ENCODE peak calls at places on chromosomes 6 and 20, in six cellular contexts. L, A, H, V, J and W are unnamed samples. For H3K36me3, the result is how much of the 10 kb centered on the place peaks cover.

GRCh38 chr20:50110141-50111047 is 2.6 kb downstream of the UBE2V1 start:
- DNase-seq in L (peak), A (no peak), H (no peak), V (peak), J (no peak), W (peak)

GRCh38 chr20:18813483-18813882 is at the start of gene SCP2D1:
- DNase-seq in L (no peak), A (no peak), H (no peak), V (no peak), J (no peak), W (no peak)

GRCh38 chr6:138529510-138529909 is 30.2 kb upstream of the NHSL1 start:
- DNase-seq in L (no peak), A (no peak), H (no peak), V (no peak), J (no peak), W (no peak)

GRCh38 chr6:28225056-28225834 is at the start of gene ZSCAN9:
- DNase-seq in L (peak), A (peak), H (peak), V (peak), J (peak), W (peak)

GRCh38 chr6:26388014-26388413 is 5.1 kb downstream of the BTN2A2 start:
- DNase-seq in L (no peak), A (peak), H (no peak), V (no peak), J (no peak), W (no peak)

GRCh38 chr6:11354019-11354418 is 121.6 kb upstream of the NEDD9 start:
- DNase-seq in L (peak), A (no peak), H (no peak), V (peak), J (no peak), W (peak)

GRCh38 chr6:3296113-3296512 is 37.4 kb downstream of the PSMG4 start:
- DNase-seq in L (no peak), A (no peak), H (no peak), V (no peak), J (peak), W (no peak)

GRCh38 chr6:135897087-135897486 is 45.6 kb downstream of the PDE7B start:
- DNase-seq in L (no peak), A (no peak), H (no peak), V (no peak), J (no peak), W (no peak)

GRCh38 chr20:841568-842546 is 8.3 kb downstream of the FAM110A start:
- DNase-seq in L (no peak), A (peak), H (no peak), V (peak), J (peak), W (no peak)

GRCh38 chr6:113623124-113623523 is 234.0 kb upstream of the MARCKS start:
- DNase-seq in L (no peak), A (no peak), H (no peak), V (no peak), J (no peak), W (no peak)

GRCh38 chr6:34538581-34538980 is 17.5 kb downstream of the SPDEF start:
- DNase-seq in L (no peak), A (no peak), H (no peak), V (no peak), J (no peak), W (no peak)

GRCh38 chr20:9442858-9443257 is 71.5 kb upstream of the LAMP5 start:
- DNase-seq in L (peak), A (no peak), H (no peak), V (no peak), J (no peak), W (no peak)

GRCh38 chr6:46486186-46486585 is 5.1 kb downstream of the RCAN2 start:
- DNase-seq in L (no peak), A (no peak), H (no peak), V (no peak), J (no peak), W (no peak)

GRCh38 chr6:97630592-97630991 is 347.6 kb upstream of the MMS22L start:
- DNase-seq in L (peak), A (no peak), H (no peak), V (no peak), J (no peak), W (no peak)

GRCh38 chr6:162385980-162386379 is 341.6 kb downstream of the PRKN start:
- DNase-seq in L (peak), A (no peak), H (no peak), V (no peak), J (no peak), W (no peak)

GRCh38 chr20:62253398-62253797 is 15.1 kb downstream of the OSBPL2 start:
- DNase-seq in L (no peak), A (no peak), H (no peak), V (no peak), J (no peak), W (no peak)

GRCh38 chr6:34243131-34243771 is 5.6 kb downstream of the SMIM29 start:
- DNase-seq in L (peak), A (no peak), H (peak), V (no peak), J (no peak), W (peak)

GRCh38 chr6:90187437-90188049 is 109.1 kb downstream of the BACH2 start:
- DNase-seq in L (no peak), A (peak), H (no peak), V (no peak), J (no peak), W (no peak)

GRCh38 chr6:126102358-126102757 is 116.0 kb downstream of the TRMT11 start:
- DNase-seq in L (no peak), A (no peak), H (no peak), V (no peak), J (no peak), W (no peak)

GRCh38 chr6:84094050-84094435 is 60.5 kb downstream of the MRAP2 start:
- DNase-seq in L (peak), A (no peak), H (no peak), V (no peak), J (no peak), W (no peak)

GRCh38 chr20:57663241-57663640 is 43.0 kb upstream of the ZBP1 start:
- DNase-seq in L (no peak), A (no peak), H (peak), V (peak), J (peak), W (no peak)

GRCh38 chr6:103177800-103178199 is 1681.9 kb downstream of the HACE1 start:
- DNase-seq in L (no peak), A (no peak), H (no peak), V (no peak), J (no peak), W (no peak)

GRCh38 chr6:19599813-19600464 is 237.2 kb upstream of the ID4 start:
- DNase-seq in L (no peak), A (no peak), H (no peak), V (no peak), J (no peak), W (no peak)

GRCh38 chr6:66866801-66867200 is 1159.8 kb upstream of the EYS start:
- DNase-seq in L (no peak), A (no peak), H (no peak), V (no peak), J (no peak), W (no peak)

GRCh38 chr6:41093729-41094128 is 21.0 kb downstream of the NFYA start:
- DNase-seq in L (peak), A (no peak), H (no peak), V (no peak), J (no peak), W (no peak)

GRCh38 chr20:59578602-59579403 is 25.5 kb upstream of the PHACTR3 start:
- DNase-seq in L (no peak), A (no peak), H (no peak), V (no peak), J (peak), W (no peak)

GRCh38 chr6:154154389-154154967 is 115.4 kb downstream of the OPRM1 start:
- DNase-seq in L (peak), A (peak), H (peak), V (peak), J (no peak), W (peak)

GRCh38 chr20:5470943-5471342 is 154.2 kb upstream of the PROKR2 start:
- DNase-seq in L (no peak), A (no peak), H (no peak), V (no peak), J (no peak), W (no peak)

GRCh38 chr6:79684821-79685220 is 53.7 kb downstream of the SH3BGRL2 start:
- DNase-seq in L (peak), A (no peak), H (no peak), V (no peak), J (no peak), W (no peak)

GRCh38 chr6:132763269-132763668 is 5.6 kb upstream of the VNN2 start:
- DNase-seq in L (no peak), A (no peak), H (no peak), V (peak), J (peak), W (no peak)

GRCh38 chr6:32152414-32153251 is 894 bp upstream of the PRRT1 start:
- DNase-seq in L (peak), A (peak), H (peak), V (no peak), J (no peak), W (no peak)

GRCh38 chr6:40715501-40716403 is 128.6 kb upstream of the LRFN2 start:
- DNase-seq in L (no peak), A (peak), H (no peak), V (no peak), J (no peak), W (no peak)

GRCh38 chr20:33650753-33651561 is 11.2 kb upstream of the C20orf144 start:
- DNase-seq in L (no peak), A (no peak), H (no peak), V (no peak), J (peak), W (no peak)

GRCh38 chr6:89984926-89985743 is 90.9 kb downstream of the GJA10 start:
- DNase-seq in L (peak), A (peak), H (no peak), V (peak), J (peak), W (no peak)

GRCh38 chr20:52410182-52410647 is 218.6 kb upstream of the ZFP64 start:
- DNase-seq in L (peak), A (peak), H (no peak), V (no peak), J (no peak), W (no peak)

GRCh38 chr6:147135211-147135672 is 69.0 kb upstream of the STXBP5 start:
- DNase-seq in L (peak), A (no peak), H (no peak), V (peak), J (no peak), W (no peak)

DNA sequence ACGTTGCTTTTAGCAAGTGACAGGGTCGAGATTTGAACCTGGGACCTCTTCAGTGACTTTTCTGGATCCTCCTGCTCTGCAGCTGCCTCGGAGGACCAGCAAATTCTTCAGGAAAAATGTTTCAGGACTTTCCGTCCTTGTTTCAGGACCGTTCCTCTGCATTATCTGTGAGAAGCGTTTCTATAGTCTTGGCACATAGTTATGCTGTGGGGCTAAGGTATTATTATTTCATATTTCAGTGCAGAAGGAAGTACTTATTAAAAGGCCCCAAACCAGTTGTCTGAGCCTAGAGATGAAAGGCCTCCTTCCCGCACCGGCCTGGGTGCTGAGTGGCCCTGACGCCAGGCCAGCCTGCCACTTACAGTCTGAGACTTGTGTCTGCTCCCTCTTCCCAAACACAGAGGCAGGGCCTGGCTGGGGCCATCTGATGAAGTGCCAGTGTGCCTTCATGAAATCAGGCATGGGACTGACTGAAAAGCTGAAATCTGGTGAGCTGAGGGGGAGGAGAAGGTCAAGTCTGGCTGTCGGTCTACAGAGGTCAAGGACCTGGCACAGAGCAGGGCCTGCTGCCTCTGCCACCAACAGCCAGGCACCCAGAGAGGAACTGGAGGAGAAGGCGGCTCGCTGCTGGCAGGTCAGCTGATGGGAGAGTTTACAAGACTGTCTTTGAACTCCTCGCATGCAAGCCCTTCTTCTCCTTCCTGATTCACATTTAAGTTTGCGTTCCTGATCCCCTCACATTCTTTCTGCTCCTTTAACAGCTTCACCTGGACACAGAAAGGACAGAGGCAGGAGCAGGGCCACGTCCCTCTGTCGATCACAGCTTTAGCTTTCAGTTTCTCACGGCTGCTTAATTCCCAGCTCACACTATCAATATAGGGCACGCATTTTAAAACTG is 8.9 kb upstream of the QKI start:
- DNase-seq in L (peak), A (peak), H (peak), V (peak), J (peak), W (peak)
- H3K27ac ChIP-seq in L (peak), A (peak), H (peak), V (peak), J (peak), W (peak)

DNA sequence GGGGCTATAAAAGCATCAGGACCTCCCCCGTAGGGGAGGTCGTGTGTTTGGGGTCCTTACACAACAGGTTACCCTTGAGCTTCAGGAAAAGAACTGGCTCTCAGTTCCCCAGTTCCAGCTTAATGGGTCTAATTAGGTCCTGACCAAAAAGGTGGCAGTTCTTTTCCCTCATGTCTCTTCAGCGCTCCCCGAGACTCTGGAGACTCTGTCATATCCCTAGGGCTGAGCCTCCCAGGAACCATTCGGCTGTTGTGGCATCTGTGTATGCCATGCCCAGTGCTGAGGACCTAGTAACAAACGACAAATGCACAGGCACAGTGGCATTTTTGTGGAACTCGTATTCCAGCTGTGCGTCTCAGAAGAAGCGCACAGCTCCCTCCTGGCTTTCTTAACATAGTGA is 14.6 kb downstream of the PRDM1 start:
- DNase-seq in L (no peak), A (no peak), H (no peak), V (no peak), J (no peak), W (no peak)
- H3K36me3 ChIP-seq in L (under half), A (under half), H (under half), V (under half), J (under half), W (under half)

GRCh38 chr6:56690519-56691200 is 48.0 kb upstream of the DST start:
- DNase-seq in L (peak), A (no peak), H (no peak), V (no peak), J (no peak), W (no peak)
- H3K27ac ChIP-seq in L (peak), A (no peak), H (no peak), V (peak), J (peak), W (peak)

GRCh38 chr20:35732644-35732982 is 9.4 kb downstream of the RBM39 start:
- DNase-seq in L (no peak), A (no peak), H (no peak), V (no peak), J (no peak), W (no peak)
- H3K36me3 ChIP-seq in L (under half), A (half or more), H (under half), V (half or more), J (half or more), W (half or more)

GRCh38 chr6:22891930-22892329 is 322.6 kb downstream of the HDGFL1 start:
- DNase-seq in L (no peak), A (no peak), H (no peak), V (no peak), J (no peak), W (no peak)
- H3K27ac ChIP-seq in L (peak), A (no peak), H (no peak), V (no peak), J (no peak), W (peak)

GRCh38 chr20:25280574-25281535 is 33.0 kb downstream of the PYGB start:
- DNase-seq in L (no peak), A (no peak), H (no peak), V (peak), J (peak), W (peak)
- H3K36me3 ChIP-seq in L (under half), A (half or more), H (under half), V (half or more), J (half or more), W (half or more)

DNA sequence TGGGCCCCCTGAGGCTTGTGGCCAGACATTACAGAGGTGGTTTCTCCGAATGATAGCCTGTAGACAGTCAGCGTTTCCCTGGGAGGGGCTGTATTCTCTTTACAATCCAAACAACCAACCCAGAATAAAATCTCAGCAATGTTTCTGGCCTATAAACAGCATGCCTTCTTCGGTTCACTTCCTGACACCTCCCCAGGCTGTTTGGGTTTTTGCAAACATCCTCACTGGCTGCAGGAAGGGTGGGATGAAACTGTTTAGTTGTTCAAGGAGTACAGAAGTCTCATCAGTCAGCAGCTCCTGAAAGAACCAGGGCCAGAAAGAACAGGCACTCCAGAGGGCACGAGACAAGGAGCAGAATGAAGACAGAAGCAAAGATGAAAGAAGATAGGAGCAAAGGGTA is 350.0 kb downstream of the QKI start:
- DNase-seq in L (peak), A (no peak), H (no peak), V (no peak), J (no peak), W (no peak)
- H3K27ac ChIP-seq in L (no peak), A (peak), H (no peak), V (peak), J (no peak), W (no peak)

GRCh38 chr20:35508493-35509218 is 20.8 kb downstream of the C20orf173 start:
- DNase-seq in L (no peak), A (no peak), H (no peak), V (no peak), J (no peak), W (no peak)
- H3K36me3 ChIP-seq in L (under half), A (under half), H (under half), V (half or more), J (half or more), W (half or more)

GRCh38 chr20:31678389-31679356 is 41.0 kb downstream of the COX4I2 start:
- DNase-seq in L (peak), A (peak), H (peak), V (no peak), J (no peak), W (no peak)

GRCh38 chr20:31674895-31675827 is 37.4 kb downstream of the COX4I2 start:
- DNase-seq in L (peak), A (no peak), H (no peak), V (peak), J (peak), W (peak)

GRCh38 chr20:31677553-31678260 is 40.0 kb downstream of the COX4I2 start:
- DNase-seq in L (no peak), A (no peak), H (no peak), V (no peak), J (no peak), W (no peak)

GRCh38 chr20:31675828-31676533 is 38.3 kb downstream of the COX4I2 start:
- DNase-seq in L (peak), A (peak), H (peak), V (peak), J (peak), W (no peak)

DNA sequence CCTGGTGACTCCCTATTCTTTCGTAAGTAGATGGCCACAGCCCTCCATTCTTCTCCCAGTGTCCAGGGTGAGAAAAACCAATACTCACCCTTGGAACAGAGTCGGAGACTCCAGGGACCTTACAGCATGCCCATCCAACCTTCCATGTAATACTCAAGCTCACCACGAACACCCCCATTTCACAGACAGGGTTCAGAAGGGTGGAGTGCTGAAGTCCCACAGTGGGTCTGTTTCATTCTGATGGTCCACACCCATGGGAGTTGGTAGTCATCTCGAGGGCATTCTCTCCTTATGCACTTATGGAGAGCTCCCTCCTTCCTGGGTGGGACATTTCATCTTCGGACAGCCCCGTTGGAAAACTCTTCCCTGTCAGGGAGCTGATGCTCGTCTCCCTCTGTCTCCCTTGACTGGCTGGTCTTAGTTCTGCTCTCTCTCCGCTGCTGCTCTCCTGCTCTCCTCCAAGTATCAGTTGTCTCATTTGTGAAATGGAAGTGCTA is 38.9 kb downstream of the COX4I2 start:
- DNase-seq in L (no peak), A (no peak), H (no peak), V (no peak), J (no peak), W (no peak)
- H3K27ac ChIP-seq in L (peak), A (no peak), H (peak), V (peak), J (peak), W (peak)

DNA sequence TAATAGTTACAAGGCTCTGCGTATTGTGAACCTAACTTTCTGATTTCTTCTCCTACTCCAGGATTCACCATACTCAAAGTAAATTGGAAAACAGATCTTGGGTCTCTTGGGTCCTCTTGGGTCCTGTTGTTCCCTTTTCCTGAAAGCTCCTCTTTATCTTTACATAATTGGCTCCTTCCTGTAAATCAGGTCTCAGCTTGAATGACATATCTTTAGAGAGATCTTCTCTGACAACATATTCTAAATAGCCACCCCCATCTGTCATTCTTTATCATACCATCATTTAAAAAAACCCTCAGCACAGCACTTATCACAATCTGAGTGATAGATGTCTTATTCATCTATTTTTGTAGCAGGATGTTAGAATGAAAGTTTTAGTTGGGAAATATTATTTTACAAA is 1042.5 kb upstream of the FLRT3 start:
- DNase-seq in L (no peak), A (no peak), H (no peak), V (no peak), J (no peak), W (no peak)
- H3K36me3 ChIP-seq in L (under half), A (under half), H (under half), V (under half), J (under half), W (under half)